ENCODE peak calls at places on chromosomes 3 and 15, in eight cellular contexts. O is activated T-cell treated with anti-CD3 and anti-CD28 coated beads, Interleukin-2, amount 50 U/mL, for 72 hours; X is Right ventricle myocardium superior; Y is Peyer's patch; N is occipital lobe; P is iPS DF 19.7; G is NCI-H2081; F is stimulated activated CD8-positive, alpha-beta memory T cell treated with anti-CD3 and anti-CD28 coated beads, Interleukin-4, amount 100 ng/mL, for 24 hours. U is an unnamed sample.

GRCh38 chr15:101145362-101145761 is 106.5 kb downstream of the CHSY1 start:
- DNase-seq in O (no peak), X (no peak), Y (no peak), N (no peak), P (no peak), G (no peak), F (no peak), U (peak; percentile 4)

GRCh38 chr15:50933353-50933752 is 24.9 kb downstream of the AP4E1 start:
- DNase-seq in O (no peak), X (no peak), Y (no peak), N (no peak), P (no peak), G (no peak), F (no peak), U (no peak)

GRCh38 chr15:70799667-70800450 is 36.5 kb upstream of the UACA start:
- DNase-seq in O (no peak), X (no peak), Y (no peak), N (no peak), P (no peak), G (no peak), F (no peak), U (no peak)

GRCh38 chr3:132783152-132783551 is 60.9 kb upstream of the NPHP3 start:
- DNase-seq in O (no peak), X (no peak), Y (no peak), N (no peak), P (no peak), G (no peak), F (no peak), U (no peak)

GRCh38 chr3:107699682-107700081 is 176.9 kb downstream of the BBX start:
- DNase-seq in O (no peak), X (no peak), Y (no peak), N (no peak), P (no peak), G (no peak), F (no peak), U (no peak)

GRCh38 chr3:107068980-107069379 is 308.3 kb upstream of the CCDC54 start:
- DNase-seq in O (no peak), X (no peak), Y (no peak), N (peak; percentile 12), P (no peak), G (no peak), F (no peak), U (no peak)

GRCh38 chr3:114418724-114419543 is 125.1 kb downstream of the TIGIT start:
- DNase-seq in O (peak; percentile 9), X (no peak), Y (no peak), N (no peak), P (peak; percentile 17), G (peak; percentile 80), F (no peak), U (no peak)

GRCh38 chr15:87082576-87082975 is 1002.9 kb downstream of the AGBL1 start:
- DNase-seq in O (no peak), X (no peak), Y (no peak), N (no peak), P (no peak), G (no peak), F (no peak), U (no peak)

GRCh38 chr3:130529816-130530215 is 12.8 kb downstream of the COL6A6 start:
- DNase-seq in O (no peak), X (no peak), Y (no peak), N (no peak), P (no peak), G (no peak), F (no peak), U (no peak)

GRCh38 chr15:78808550-78808949 is 2.7 kb downstream of the ADAMTS7 start:
- DNase-seq in O (peak; percentile 34), X (peak; percentile 52), Y (no peak), N (no peak), P (no peak), G (no peak), F (no peak), U (no peak)

U was measured in sigmoid colon.